ENCODE peak calls at places on chromosomes 13 and 19, in four cellular contexts. J is cardiac muscle cell, U is lower lobe of right lung, W is cardiac fibroblast. L is an unnamed sample.

GRCh38 chr19:5026706-5027273 is 57.9 kb downstream of the KDM4B start:
- DNase-seq in J (peak), U (no peak), W (peak), L (no peak)

GRCh38 chr13:20191902-20192469 is 752 bp downstream of the GJB2 start:
- DNase-seq in W (peak), J (peak), U (no peak), L (no peak)

GRCh38 chr19:27894906-27895754 is 1317.8 kb downstream of the UQCRFS1 start:
- DNase-seq in J (no peak), W (no peak), U (no peak), L (no peak)

GRCh38 chr19:648904-649733 is 9.4 kb downstream of the FGF22 start:
- DNase-seq in U (no peak), J (no peak), W (no peak), L (no peak)

GRCh38 chr13:34507630-34508029 is 434.4 kb upstream of the NBEA start:
- DNase-seq in J (no peak), U (no peak), W (no peak), L (no peak)

GRCh38 chr19:1856698-1857603 is 6.4 kb downstream of the KLF16 start:
- DNase-seq in W (peak), U (peak), J (peak), L (peak)

GRCh38 chr13:89066868-89067466 is 1395.8 kb downstream of the SLITRK5 start:
- DNase-seq in U (no peak), J (peak), W (peak), L (no peak)

GRCh38 chr13:59276436-59276835 is 887.3 kb downstream of the DIAPH3 start:
- DNase-seq in J (no peak), U (no peak), W (no peak), L (no peak)

GRCh38 chr13:100051070-100051469 is 37.8 kb upstream of the PCCA start:
- DNase-seq in W (no peak), U (no peak), J (no peak), L (no peak)

GRCh38 chr13:110307697-110308376 is 753 bp downstream of the COL4A2 start:
- DNase-seq in W (peak), U (no peak), J (peak), L (peak)

GRCh38 chr13:23450340-23451046 is 17.0 kb upstream of the SACS start:
- DNase-seq in J (no peak), W (no peak), U (no peak), L (peak)

GRCh38 chr13:40394304-40394983 is 272.0 kb downstream of the FOXO1 start:
- DNase-seq in J (no peak), U (no peak), W (no peak), L (no peak)

GRCh38 chr19:3343619-3344502 is 22.5 kb upstream of the NFIC start:
- DNase-seq in J (peak), W (peak), U (peak), L (no peak)
- TF ChIP-seq CTCF in J (no peak), W (no peak), U (peak), L (no peak)

GRCh38 chr13:52130641-52131040 is 1.8 kb upstream of the NEK5 start:
- DNase-seq in J (no peak), U (no peak), W (no peak), L (no peak)

GRCh38 chr13:52127378-52127777 is 1.5 kb downstream of the NEK5 start:
- DNase-seq in W (peak), U (no peak), J (peak), L (no peak)

GRCh38 chr13:52125547-52125946 is 3.3 kb downstream of the NEK5 start:
- DNase-seq in U (no peak), J (no peak), W (no peak), L (no peak)

GRCh38 chr13:52128714-52129700 is at the start of gene NEK5:
- DNase-seq in W (peak), U (peak), J (peak), L (peak)

GRCh38 chr13:52127783-52128702 is 830 bp downstream of the NEK5 start:
- DNase-seq in J (peak), U (peak), W (peak), L (peak)
- TF ChIP-seq CTCF in J (peak), U (peak), W (peak), L (peak)

DNA sequence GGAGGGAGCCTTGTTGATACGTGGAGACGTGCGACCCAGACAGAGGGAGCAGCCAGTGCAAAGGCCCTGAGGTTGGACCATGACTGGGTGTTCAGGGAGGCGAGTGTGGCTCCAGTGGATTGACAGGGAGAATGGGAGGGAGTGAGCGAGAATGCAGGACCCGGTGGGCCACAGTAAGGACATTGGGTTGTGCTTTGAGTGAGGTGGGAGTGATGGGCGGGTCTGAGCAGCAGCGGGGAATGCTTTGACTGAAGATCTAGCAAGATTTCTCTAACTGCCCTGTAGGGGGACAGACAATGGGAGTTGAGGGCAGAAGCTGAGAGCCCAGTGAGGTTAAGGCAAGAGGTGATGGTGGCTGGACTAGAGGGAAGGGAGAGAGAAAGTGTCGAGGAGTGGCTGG is 7.7 kb upstream of the NANOS2 start:
- DNase-seq in U (no peak), W (no peak), J (no peak), L (no peak)
- TF ChIP-seq CTCF in U (no peak), W (peak), J (peak), L (no peak)

DNA sequence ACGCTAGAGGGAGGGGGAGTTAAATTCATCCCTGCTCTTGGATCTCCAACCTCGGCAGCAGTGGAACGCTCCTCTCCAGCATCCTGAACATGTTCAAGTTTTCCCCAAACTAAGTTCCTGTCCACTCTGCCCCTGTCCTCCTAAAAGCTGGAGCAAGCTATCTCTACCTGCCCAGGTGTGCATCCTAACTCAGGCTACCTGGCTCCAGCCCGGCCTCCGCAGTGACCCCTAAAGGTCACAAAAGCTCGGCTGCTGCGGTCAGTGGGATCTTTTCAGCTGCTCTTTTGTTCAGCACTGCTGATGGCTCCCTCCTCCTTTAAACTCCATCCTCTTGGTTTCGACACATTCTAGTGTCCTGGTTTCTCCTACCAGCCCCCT is 1.4 kb downstream of the DCUN1D2 start:
- DNase-seq in U (no peak), J (no peak), W (no peak), L (peak)
- TF ChIP-seq CTCF in U (no peak), J (peak), W (no peak), L (no peak)

DNA sequence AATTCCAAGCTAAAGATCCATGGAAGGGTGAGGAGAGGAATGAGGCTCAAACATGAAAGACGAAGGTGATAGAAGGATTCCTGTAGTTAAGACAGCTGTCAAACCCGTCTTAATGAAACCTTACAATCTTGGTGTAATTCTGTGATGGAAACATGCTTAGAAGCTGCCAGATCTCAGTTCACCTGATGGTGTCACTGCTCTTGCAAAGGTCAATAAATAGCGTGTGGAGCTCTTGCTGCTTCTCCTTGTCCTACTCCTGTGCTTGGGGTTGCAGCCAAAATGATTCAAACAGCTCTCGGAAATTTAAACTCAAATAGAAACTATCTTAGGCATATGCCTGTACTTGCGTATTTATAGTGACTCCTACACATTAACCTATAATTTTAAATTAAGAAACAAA is 1705.0 kb downstream of the OLFM4 start:
- DNase-seq in W (no peak), U (no peak), J (no peak), L (no peak)
- TF ChIP-seq CTCF in W (no peak), U (no peak), J (no peak), L (no peak)